ENCODE peak calls at places on chromosome 1, in eight cellular contexts. One of them, this sample, is unnamed. For H3K4me1, the result is how much of the 10 kb centered on the place peaks cover.

GRCh38 chr1:69567847-69568434 is at the start of gene LRRC7:
- DNase-seq in body of pancreas: peak
- DNase-seq in lung: no peak
- DNase-seq in CD8-positive, alpha-beta memory T cell: no peak
- DNase-seq in naive thymus-derived CD4-positive, alpha-beta T cell: no peak
- DNase-seq in psoas muscle: peak
- DNase-seq in neuronal stem cell: peak
- DNase-seq in left ventricle myocardium inferior: peak
- DNase-seq in this sample: peak

GRCh38 chr1:118948796-118949195 is 39.3 kb downstream of the TBX15 start:
- DNase-seq in psoas muscle: no peak
- DNase-seq in lung: no peak
- DNase-seq in naive thymus-derived CD4-positive, alpha-beta T cell: no peak
- DNase-seq in body of pancreas: no peak
- DNase-seq in neuronal stem cell: no peak
- DNase-seq in left ventricle myocardium inferior: no peak
- DNase-seq in CD8-positive, alpha-beta memory T cell: no peak
- DNase-seq in this sample: no peak

GRCh38 chr1:108079550-108079949 is 114.6 kb upstream of the VAV3 start:
- DNase-seq in lung: no peak
- DNase-seq in CD8-positive, alpha-beta memory T cell: peak
- DNase-seq in psoas muscle: no peak
- DNase-seq in body of pancreas: no peak
- DNase-seq in naive thymus-derived CD4-positive, alpha-beta T cell: peak
- DNase-seq in left ventricle myocardium inferior: no peak
- DNase-seq in neuronal stem cell: no peak
- DNase-seq in this sample: no peak

GRCh38 chr1:10078494-10078893 is 45.7 kb downstream of the UBE4B start:
- DNase-seq in left ventricle myocardium inferior: no peak
- DNase-seq in neuronal stem cell: no peak
- DNase-seq in CD8-positive, alpha-beta memory T cell: no peak
- DNase-seq in naive thymus-derived CD4-positive, alpha-beta T cell: no peak
- DNase-seq in lung: no peak
- DNase-seq in body of pancreas: no peak
- DNase-seq in psoas muscle: no peak
- DNase-seq in this sample: no peak

GRCh38 chr1:212514056-212514614 is 81.4 kb downstream of the NENF start:
- DNase-seq in psoas muscle: peak
- DNase-seq in left ventricle myocardium inferior: peak
- DNase-seq in naive thymus-derived CD4-positive, alpha-beta T cell: peak
- DNase-seq in CD8-positive, alpha-beta memory T cell: no peak
- DNase-seq in neuronal stem cell: no peak
- DNase-seq in body of pancreas: peak
- DNase-seq in lung: peak
- DNase-seq in this sample: no peak

GRCh38 chr1:18998016-18998724 is 41.7 kb upstream of the IFFO2 start:
- DNase-seq in psoas muscle: no peak
- DNase-seq in neuronal stem cell: no peak
- DNase-seq in CD8-positive, alpha-beta memory T cell: no peak
- DNase-seq in body of pancreas: no peak
- DNase-seq in lung: no peak
- DNase-seq in naive thymus-derived CD4-positive, alpha-beta T cell: no peak
- DNase-seq in left ventricle myocardium inferior: no peak
- DNase-seq in this sample: no peak

GRCh38 chr1:151606384-151606783 is 5.5 kb upstream of the SNX27 start:
- DNase-seq in body of pancreas: no peak
- DNase-seq in neuronal stem cell: no peak
- DNase-seq in psoas muscle: no peak
- DNase-seq in lung: no peak
- DNase-seq in naive thymus-derived CD4-positive, alpha-beta T cell: no peak
- DNase-seq in left ventricle myocardium inferior: no peak
- DNase-seq in CD8-positive, alpha-beta memory T cell: no peak
- DNase-seq in this sample: no peak

GRCh38 chr1:219537182-219537581 is 75.7 kb downstream of the ZC3H11B start:
- DNase-seq in CD8-positive, alpha-beta memory T cell: no peak
- DNase-seq in left ventricle myocardium inferior: no peak
- DNase-seq in neuronal stem cell: no peak
- DNase-seq in naive thymus-derived CD4-positive, alpha-beta T cell: no peak
- DNase-seq in body of pancreas: no peak
- DNase-seq in psoas muscle: no peak
- DNase-seq in lung: no peak
- DNase-seq in this sample: no peak

GRCh38 chr1:151011154-151011850 is 3.1 kb downstream of the PRUNE1 start:
- DNase-seq in psoas muscle: no peak
- DNase-seq in lung: no peak
- DNase-seq in left ventricle myocardium inferior: no peak
- DNase-seq in body of pancreas: no peak
- DNase-seq in naive thymus-derived CD4-positive, alpha-beta T cell: no peak
- DNase-seq in CD8-positive, alpha-beta memory T cell: no peak
- DNase-seq in neuronal stem cell: no peak
- DNase-seq in this sample: no peak

GRCh38 chr1:206600527-206600926 is 11.7 kb downstream of the EIF2D start:
- DNase-seq in body of pancreas: no peak
- DNase-seq in psoas muscle: no peak
- DNase-seq in left ventricle myocardium inferior: no peak
- DNase-seq in lung: no peak
- DNase-seq in neuronal stem cell: no peak
- DNase-seq in CD8-positive, alpha-beta memory T cell: no peak
- DNase-seq in naive thymus-derived CD4-positive, alpha-beta T cell: no peak
- DNase-seq in this sample: no peak

GRCh38 chr1:111213412-111213811 is 13.0 kb upstream of the DENND2D start:
- DNase-seq in lung: no peak
- DNase-seq in left ventricle myocardium inferior: no peak
- DNase-seq in body of pancreas: no peak
- DNase-seq in naive thymus-derived CD4-positive, alpha-beta T cell: peak
- DNase-seq in psoas muscle: no peak
- DNase-seq in neuronal stem cell: no peak
- DNase-seq in CD8-positive, alpha-beta memory T cell: no peak
- DNase-seq in this sample: no peak

GRCh38 chr1:229557913-229558414 is 543 bp downstream of the ABCB10 start:
- DNase-seq in body of pancreas: peak
- DNase-seq in left ventricle myocardium inferior: peak
- DNase-seq in lung: peak
- DNase-seq in psoas muscle: peak
- DNase-seq in CD8-positive, alpha-beta memory T cell: peak
- DNase-seq in naive thymus-derived CD4-positive, alpha-beta T cell: peak
- DNase-seq in neuronal stem cell: peak
- DNase-seq in this sample: peak

GRCh38 chr1:201505505-201505893 is 1.4 kb downstream of the CSRP1 start:
- DNase-seq in left ventricle myocardium inferior: no peak
- DNase-seq in CD8-positive, alpha-beta memory T cell: no peak
- DNase-seq in psoas muscle: no peak
- DNase-seq in naive thymus-derived CD4-positive, alpha-beta T cell: no peak
- DNase-seq in lung: no peak
- DNase-seq in body of pancreas: no peak
- DNase-seq in neuronal stem cell: no peak
- DNase-seq in this sample: no peak

GRCh38 chr1:59016390-59016789 is 232.5 kb upstream of the JUN start:
- DNase-seq in CD8-positive, alpha-beta memory T cell: no peak
- DNase-seq in lung: no peak
- DNase-seq in neuronal stem cell: no peak
- DNase-seq in naive thymus-derived CD4-positive, alpha-beta T cell: no peak
- DNase-seq in psoas muscle: no peak
- DNase-seq in left ventricle myocardium inferior: no peak
- DNase-seq in body of pancreas: no peak
- DNase-seq in this sample: no peak

GRCh38 chr1:78440381-78440793 is 50.4 kb upstream of the PTGFR start:
- DNase-seq in body of pancreas: no peak
- DNase-seq in psoas muscle: no peak
- DNase-seq in lung: no peak
- DNase-seq in CD8-positive, alpha-beta memory T cell: no peak
- DNase-seq in neuronal stem cell: no peak
- DNase-seq in naive thymus-derived CD4-positive, alpha-beta T cell: no peak
- DNase-seq in left ventricle myocardium inferior: no peak
- DNase-seq in this sample: no peak

GRCh38 chr1:171495444-171495843 is 10.1 kb downstream of the PRRC2C start:
- DNase-seq in CD8-positive, alpha-beta memory T cell: no peak
- DNase-seq in neuronal stem cell: no peak
- DNase-seq in body of pancreas: no peak
- DNase-seq in naive thymus-derived CD4-positive, alpha-beta T cell: no peak
- DNase-seq in psoas muscle: no peak
- DNase-seq in lung: no peak
- DNase-seq in left ventricle myocardium inferior: no peak
- DNase-seq in this sample: no peak

GRCh38 chr1:8077120-8077573 is 51.0 kb upstream of the ERRFI1 start:
- DNase-seq in neuronal stem cell: no peak
- DNase-seq in CD8-positive, alpha-beta memory T cell: no peak
- DNase-seq in naive thymus-derived CD4-positive, alpha-beta T cell: no peak
- DNase-seq in lung: peak
- DNase-seq in left ventricle myocardium inferior: peak
- DNase-seq in body of pancreas: peak
- DNase-seq in psoas muscle: peak
- DNase-seq in this sample: no peak

GRCh38 chr1:239361403-239361802 is 25.0 kb upstream of the CHRM3 start:
- DNase-seq in lung: no peak
- DNase-seq in body of pancreas: no peak
- DNase-seq in naive thymus-derived CD4-positive, alpha-beta T cell: no peak
- DNase-seq in left ventricle myocardium inferior: no peak
- DNase-seq in psoas muscle: no peak
- DNase-seq in CD8-positive, alpha-beta memory T cell: no peak
- DNase-seq in neuronal stem cell: no peak
- DNase-seq in this sample: no peak

GRCh38 chr1:62744594-62745577 is 39.0 kb upstream of the ATG4C start:
- DNase-seq in left ventricle myocardium inferior: no peak
- DNase-seq in CD8-positive, alpha-beta memory T cell: no peak
- DNase-seq in body of pancreas: no peak
- DNase-seq in neuronal stem cell: no peak
- DNase-seq in naive thymus-derived CD4-positive, alpha-beta T cell: no peak
- DNase-seq in psoas muscle: no peak
- DNase-seq in lung: no peak
- DNase-seq in this sample: no peak

GRCh38 chr1:207034998-207035397 is 2.4 kb upstream of the C1orf116 start:
- DNase-seq in body of pancreas: no peak
- DNase-seq in naive thymus-derived CD4-positive, alpha-beta T cell: no peak
- DNase-seq in CD8-positive, alpha-beta memory T cell: no peak
- DNase-seq in psoas muscle: no peak
- DNase-seq in left ventricle myocardium inferior: no peak
- DNase-seq in neuronal stem cell: no peak
- DNase-seq in lung: no peak
- DNase-seq in this sample: no peak

GRCh38 chr1:222010306-222010705 is 268.4 kb upstream of the DUSP10 start:
- DNase-seq in CD8-positive, alpha-beta memory T cell: no peak
- DNase-seq in psoas muscle: no peak
- DNase-seq in left ventricle myocardium inferior: no peak
- DNase-seq in lung: no peak
- DNase-seq in body of pancreas: no peak
- DNase-seq in neuronal stem cell: no peak
- DNase-seq in naive thymus-derived CD4-positive, alpha-beta T cell: no peak
- DNase-seq in this sample: no peak

GRCh38 chr1:180228648-180229482 is 1.2 kb upstream of the LHX4 start:
- DNase-seq in left ventricle myocardium inferior: no peak
- DNase-seq in CD8-positive, alpha-beta memory T cell: no peak
- DNase-seq in body of pancreas: no peak
- DNase-seq in naive thymus-derived CD4-positive, alpha-beta T cell: no peak
- DNase-seq in psoas muscle: no peak
- DNase-seq in lung: no peak
- DNase-seq in neuronal stem cell: no peak
- DNase-seq in this sample: no peak

GRCh38 chr1:107122241-107122640 is 18.6 kb upstream of the NTNG1 start:
- DNase-seq in body of pancreas: no peak
- DNase-seq in left ventricle myocardium inferior: no peak
- DNase-seq in psoas muscle: no peak
- DNase-seq in CD8-positive, alpha-beta memory T cell: no peak
- DNase-seq in lung: no peak
- DNase-seq in naive thymus-derived CD4-positive, alpha-beta T cell: no peak
- DNase-seq in neuronal stem cell: no peak
- DNase-seq in this sample: no peak

GRCh38 chr1:25703671-25704637 is 87.4 kb downstream of the MAN1C1 start:
- DNase-seq in CD8-positive, alpha-beta memory T cell: no peak
- DNase-seq in neuronal stem cell: no peak
- DNase-seq in psoas muscle: no peak
- DNase-seq in naive thymus-derived CD4-positive, alpha-beta T cell: peak
- DNase-seq in left ventricle myocardium inferior: peak
- DNase-seq in lung: no peak
- DNase-seq in body of pancreas: no peak
- DNase-seq in this sample: no peak
- H3K4me1 ChIP-seq in CD8-positive, alpha-beta memory T cell: under half
- H3K4me1 ChIP-seq in neuronal stem cell: under half
- H3K4me1 ChIP-seq in psoas muscle: under half
- H3K4me1 ChIP-seq in naive thymus-derived CD4-positive, alpha-beta T cell: under half
- H3K4me1 ChIP-seq in left ventricle myocardium inferior: half or more
- H3K4me1 ChIP-seq in lung: under half
- H3K4me1 ChIP-seq in body of pancreas: under half
- H3K4me1 ChIP-seq in this sample: under half

GRCh38 chr1:248821641-248822040 is 4.1 kb downstream of the SH3BP5L start:
- DNase-seq in left ventricle myocardium inferior: no peak
- DNase-seq in lung: no peak
- DNase-seq in body of pancreas: no peak
- DNase-seq in psoas muscle: no peak
- DNase-seq in naive thymus-derived CD4-positive, alpha-beta T cell: no peak
- DNase-seq in CD8-positive, alpha-beta memory T cell: no peak
- DNase-seq in neuronal stem cell: no peak
- DNase-seq in this sample: no peak
- H3K4me1 ChIP-seq in left ventricle myocardium inferior: half or more
- H3K4me1 ChIP-seq in lung: under half
- H3K4me1 ChIP-seq in body of pancreas: half or more
- H3K4me1 ChIP-seq in psoas muscle: half or more
- H3K4me1 ChIP-seq in naive thymus-derived CD4-positive, alpha-beta T cell: under half
- H3K4me1 ChIP-seq in CD8-positive, alpha-beta memory T cell: half or more
- H3K4me1 ChIP-seq in neuronal stem cell: under half
- H3K4me1 ChIP-seq in this sample: under half

GRCh38 chr1:39412079-39412478 is 79.4 kb upstream of the BMP8A start:
- DNase-seq in left ventricle myocardium inferior: no peak
- DNase-seq in naive thymus-derived CD4-positive, alpha-beta T cell: no peak
- DNase-seq in lung: no peak
- DNase-seq in neuronal stem cell: no peak
- DNase-seq in psoas muscle: no peak
- DNase-seq in CD8-positive, alpha-beta memory T cell: no peak
- DNase-seq in body of pancreas: no peak
- DNase-seq in this sample: no peak

GRCh38 chr1:39411526-39411925 is 79.9 kb upstream of the BMP8A start:
- DNase-seq in CD8-positive, alpha-beta memory T cell: no peak
- DNase-seq in left ventricle myocardium inferior: no peak
- DNase-seq in body of pancreas: no peak
- DNase-seq in naive thymus-derived CD4-positive, alpha-beta T cell: no peak
- DNase-seq in psoas muscle: no peak
- DNase-seq in lung: no peak
- DNase-seq in neuronal stem cell: no peak
- DNase-seq in this sample: no peak

GRCh38 chr1:39409055-39409816 is 82.2 kb upstream of the BMP8A start:
- DNase-seq in CD8-positive, alpha-beta memory T cell: no peak
- DNase-seq in left ventricle myocardium inferior: peak
- DNase-seq in psoas muscle: peak
- DNase-seq in naive thymus-derived CD4-positive, alpha-beta T cell: no peak
- DNase-seq in body of pancreas: peak
- DNase-seq in neuronal stem cell: peak
- DNase-seq in lung: peak
- DNase-seq in this sample: peak

GRCh38 chr1:39412892-39413291 is 78.5 kb upstream of the BMP8A start:
- DNase-seq in lung: no peak
- DNase-seq in body of pancreas: no peak
- DNase-seq in psoas muscle: no peak
- DNase-seq in CD8-positive, alpha-beta memory T cell: no peak
- DNase-seq in left ventricle myocardium inferior: no peak
- DNase-seq in neuronal stem cell: no peak
- DNase-seq in naive thymus-derived CD4-positive, alpha-beta T cell: no peak
- DNase-seq in this sample: no peak

GRCh38 chr1:39410915-39411436 is 80.5 kb upstream of the BMP8A start:
- DNase-seq in psoas muscle: peak
- DNase-seq in CD8-positive, alpha-beta memory T cell: peak
- DNase-seq in body of pancreas: peak
- DNase-seq in naive thymus-derived CD4-positive, alpha-beta T cell: peak
- DNase-seq in lung: peak
- DNase-seq in left ventricle myocardium inferior: peak
- DNase-seq in neuronal stem cell: peak
- DNase-seq in this sample: peak
- H3K4me1 ChIP-seq in psoas muscle: half or more
- H3K4me1 ChIP-seq in CD8-positive, alpha-beta memory T cell: under half
- H3K4me1 ChIP-seq in body of pancreas: half or more
- H3K4me1 ChIP-seq in naive thymus-derived CD4-positive, alpha-beta T cell: under half
- H3K4me1 ChIP-seq in lung: under half
- H3K4me1 ChIP-seq in left ventricle myocardium inferior: half or more
- H3K4me1 ChIP-seq in neuronal stem cell: under half
- H3K4me1 ChIP-seq in this sample: under half

GRCh38 chr1:240462766-240463410 is 149.1 kb downstream of the GREM2 start:
- DNase-seq in neuronal stem cell: no peak
- DNase-seq in body of pancreas: no peak
- DNase-seq in left ventricle myocardium inferior: no peak
- DNase-seq in psoas muscle: no peak
- DNase-seq in lung: no peak
- DNase-seq in naive thymus-derived CD4-positive, alpha-beta T cell: no peak
- DNase-seq in CD8-positive, alpha-beta memory T cell: no peak
- DNase-seq in this sample: peak
- H3K4me1 ChIP-seq in neuronal stem cell: under half
- H3K4me1 ChIP-seq in body of pancreas: under half
- H3K4me1 ChIP-seq in left ventricle myocardium inferior: under half
- H3K4me1 ChIP-seq in psoas muscle: under half
- H3K4me1 ChIP-seq in lung: under half
- H3K4me1 ChIP-seq in naive thymus-derived CD4-positive, alpha-beta T cell: under half
- H3K4me1 ChIP-seq in CD8-positive, alpha-beta memory T cell: under half
- H3K4me1 ChIP-seq in this sample: under half

This sample was measured in HAP-1.